ENCODE peak calls at places on chromosome 17, in ten cellular contexts. Y, B, G, S, O, Q, D, C, R and J are unnamed samples.

GRCh38 chr17:56994009-56994792 is 16.3 kb downstream of the SCPEP1 start:
- DNase-seq in R (no peak), D (no peak), Q (peak; percentile 26), G (no peak), S (no peak), O (no peak), B (no peak), C (no peak), Y (no peak), J (no peak)

GRCh38 chr17:46782250-46782953 is 36.1 kb downstream of the WNT3 start:
- DNase-seq in O (peak; percentile 70), C (no peak), Q (no peak), R (peak; percentile 31), B (no peak), G (no peak), D (no peak), Y (peak; percentile 73), S (no peak), J (no peak)

GRCh38 chr17:19705201-19705600 is 11.2 kb downstream of the SLC47A2 start:
- DNase-seq in O (no peak), D (no peak), R (no peak), Y (no peak), Q (no peak), G (no peak), S (no peak), C (no peak), B (no peak), J (no peak)

GRCh38 chr17:73030995-73031394 is 61.5 kb downstream of the SLC39A11 start:
- DNase-seq in Q (no peak), O (no peak), C (no peak), R (no peak), Y (no peak), B (no peak), S (no peak), D (no peak), G (no peak), J (no peak)

GRCh38 chr17:1344521-1344920 is 55.5 kb downstream of the YWHAE start:
- DNase-seq in R (no peak), G (no peak), Q (no peak), B (no peak), Y (no peak), D (no peak), O (no peak), C (no peak), S (no peak), J (no peak)

GRCh38 chr17:36851230-36851629 is 86.0 kb upstream of the LHX1 start:
- DNase-seq in B (no peak), C (no peak), R (no peak), D (no peak), Q (peak; percentile 45), S (peak; percentile 65), G (no peak), Y (peak; percentile 54), O (no peak), J (peak; percentile 83)

GRCh38 chr17:44216173-44216572 is 3.3 kb downstream of the UBTF start:
- DNase-seq in C (no peak), D (no peak), G (peak; percentile 28), Q (no peak), R (peak; percentile 39), B (no peak), O (no peak), S (no peak), Y (no peak), J (no peak)

GRCh38 chr17:50043290-50044148 is 12.4 kb upstream of the ITGA3 start:
- DNase-seq in O (no peak), G (no peak), S (no peak), Q (no peak), Y (peak; percentile 64), B (no peak), R (no peak), C (no peak), D (no peak), J (no peak)

GRCh38 chr17:81280571-81280970 is 14.5 kb downstream of the SLC38A10 start:
- DNase-seq in Y (no peak), S (no peak), O (no peak), B (no peak), D (no peak), Q (no peak), C (no peak), G (no peak), R (no peak), J (no peak)

GRCh38 chr17:79407385-79407784 is 203.5 kb downstream of the RBFOX3 start:
- DNase-seq in D (no peak), C (no peak), Q (no peak), O (no peak), G (no peak), S (no peak), Y (no peak), B (no peak), R (no peak), J (no peak)

GRCh38 chr17:73325527-73325842 is 13.7 kb upstream of the CDC42EP4 start:
- DNase-seq in O (no peak), B (no peak), Y (no peak), G (no peak), C (no peak), Q (peak; percentile 63), D (no peak), S (no peak), R (no peak), J (no peak)

GRCh38 chr17:77867308-77867781 is 91.2 kb upstream of the TNRC6C start:
- DNase-seq in S (no peak), C (no peak), Y (no peak), G (no peak), D (no peak), O (peak; percentile 30), B (no peak), Q (no peak), R (no peak), J (no peak)

GRCh38 chr17:8955021-8955420 is 10.5 kb downstream of the PIK3R5 start:
- DNase-seq in G (no peak), S (no peak), Q (no peak), D (no peak), C (no peak), Y (no peak), R (no peak), B (no peak), O (no peak), J (no peak)

GRCh38 chr17:19958023-19958422 is 19.6 kb downstream of the AKAP10 start:
- DNase-seq in R (no peak), Y (peak; percentile 97), D (no peak), G (no peak), C (no peak), O (no peak), S (peak; percentile 87), Q (peak; percentile 96), B (peak; percentile 94), J (peak; percentile 100)